ENCODE peak calls at places on chromosomes 6 and 20, in eight cellular contexts. J is psoas muscle; K is posterior vena cava; N is islet precursor cell; Y is AG09319; U is HuH-7; I is stimulated activated CD4-positive, alpha-beta T cell treated with anti-CD3 and anti-CD28 coated beads, Interleukin-2, amount 100 ng/mL, for 48 hours; C is brain microvascular endothelial cell. H is an unnamed sample.

GRCh38 chr20:49984426-49985153 is 1.8 kb downstream of the SNAI1 start:
- DNase-seq in K (no peak), C (no peak), I (no peak), Y (no peak), J (no peak), U (no peak), N (no peak), H (no peak)

GRCh38 chr6:144870796-144871195 is 585.7 kb downstream of the UTRN start:
- DNase-seq in K (no peak), J (no peak), Y (no peak), U (no peak), N (no peak), I (no peak), C (no peak), H (no peak)

GRCh38 chr20:53786445-53787267 is 193.0 kb upstream of the ZNF217 start:
- DNase-seq in N (no peak), Y (no peak), C (no peak), J (no peak), I (no peak), K (no peak), U (no peak), H (no peak)

GRCh38 chr6:148140772-148141557 is 201.7 kb upstream of the SASH1 start:
- DNase-seq in J (no peak), C (peak), I (no peak), K (no peak), U (no peak), N (no peak), Y (no peak), H (no peak)

GRCh38 chr20:7937328-7937727 is 2.9 kb downstream of the HAO1 start:
- DNase-seq in Y (no peak), I (no peak), C (no peak), U (no peak), K (no peak), N (no peak), J (no peak), H (no peak)

GRCh38 chr20:22385602-22386299 is 198.6 kb downstream of the FOXA2 start:
- DNase-seq in I (no peak), U (peak), C (no peak), Y (no peak), K (no peak), N (no peak), J (no peak), H (no peak)

GRCh38 chr6:54244430-54244829 is 63.8 kb upstream of the TINAG start:
- DNase-seq in I (no peak), J (no peak), U (peak), C (no peak), K (no peak), N (no peak), Y (no peak), H (no peak)

GRCh38 chr20:23061713-23062561 is 12.5 kb upstream of the THBD start:
- DNase-seq in K (peak), I (no peak), Y (no peak), J (peak), C (peak), N (peak), U (no peak), H (no peak)

GRCh38 chr6:96571551-96571950 is 8.6 kb downstream of the FHL5 start:
- DNase-seq in J (no peak), Y (no peak), N (no peak), I (no peak), K (no peak), C (no peak), U (no peak), H (no peak)

GRCh38 chr6:55836481-55836880 is 38.9 kb downstream of the BMP5 start:
- DNase-seq in U (no peak), N (peak), Y (no peak), K (no peak), J (no peak), C (no peak), I (no peak), H (no peak)

GRCh38 chr20:63855363-63856110 is 5.8 kb upstream of the ABHD16B start:
- DNase-seq in K (peak), U (no peak), I (no peak), Y (no peak), J (no peak), C (no peak), N (peak), H (no peak)

GRCh38 chr6:23027281-23027680 is 457.9 kb downstream of the HDGFL1 start:
- DNase-seq in C (no peak), J (no peak), U (no peak), N (no peak), Y (no peak), I (no peak), K (no peak), H (no peak)

GRCh38 chr6:43869792-43870659 is 100.0 kb downstream of the VEGFA start:
- DNase-seq in I (no peak), K (no peak), C (no peak), J (no peak), N (no peak), Y (no peak), U (no peak), H (no peak)

GRCh38 chr6:31617010-31617409 is 2.0 kb downstream of the AIF1 start:
- DNase-seq in Y (no peak), C (no peak), I (no peak), J (no peak), U (no peak), N (no peak), K (no peak), H (no peak)

GRCh38 chr6:112639436-112639835 is 292.3 kb downstream of the RFPL4B start:
- DNase-seq in N (no peak), I (no peak), C (no peak), U (no peak), J (no peak), Y (peak), K (no peak), H (no peak)

GRCh38 chr6:22636450-22636849 is 67.1 kb downstream of the HDGFL1 start:
- DNase-seq in C (no peak), N (no peak), I (no peak), J (no peak), U (no peak), K (no peak), Y (no peak), H (no peak)

GRCh38 chr6:143027058-143027457 is 33.6 kb upstream of the AIG1 start:
- DNase-seq in Y (no peak), U (no peak), I (peak), J (peak), N (no peak), C (peak), K (no peak), H (peak)

GRCh38 chr6:25181923-25182322 is 97.3 kb upstream of the CARMIL1 start:
- DNase-seq in K (no peak), U (no peak), J (no peak), I (no peak), N (peak), Y (no peak), C (no peak), H (no peak)

GRCh38 chr6:41037107-41037900 is 1.7 kb downstream of the UNC5CL start:
- DNase-seq in N (no peak), K (no peak), I (no peak), J (no peak), U (no peak), C (no peak), Y (no peak), H (no peak)

GRCh38 chr6:23654745-23655144 is 471.3 kb upstream of the NRSN1 start:
- DNase-seq in I (no peak), C (no peak), J (no peak), U (no peak), K (no peak), N (no peak), Y (no peak), H (no peak)

GRCh38 chr6:41652876-41653641 is 14.8 kb downstream of the MDFI start:
- DNase-seq in N (peak), C (no peak), Y (no peak), U (no peak), K (peak), I (no peak), J (no peak), H (no peak)

GRCh38 chr6:26312501-26313390 is 52.3 kb upstream of the BTN3A2 start:
- DNase-seq in U (no peak), I (peak), C (peak), J (peak), K (peak), Y (peak), N (peak), H (peak)

GRCh38 chr6:167679791-167680604 is 146.7 kb upstream of the AFDN start:
- DNase-seq in I (no peak), C (no peak), J (no peak), N (peak), Y (no peak), U (no peak), K (no peak), H (no peak)

GRCh38 chr20:8385247-8385646 is 253.2 kb downstream of the PLCB1 start:
- DNase-seq in J (peak), I (no peak), N (peak), Y (no peak), C (peak), U (no peak), K (no peak), H (no peak)

GRCh38 chr6:14270925-14271791 is 153.6 kb downstream of the CD83 start:
- DNase-seq in C (peak), U (no peak), I (peak), K (no peak), N (peak), J (peak), Y (peak), H (peak)

GRCh38 chr20:46520976-46521579 is 7.7 kb upstream of the ZNF334 start:
- DNase-seq in Y (peak), U (peak), N (peak), K (no peak), C (peak), J (peak), I (peak), H (no peak)

GRCh38 chr20:37958856-37959255 is 55.9 kb downstream of the VSTM2L start:
- DNase-seq in C (no peak), U (no peak), K (no peak), Y (no peak), N (peak), I (no peak), J (no peak), H (no peak)

GRCh38 chr6:166342293-166343156 is at the start of gene SFT2D1:
- DNase-seq in N (peak), C (peak), J (peak), K (peak), I (peak), U (peak), Y (peak), H (peak)

GRCh38 chr6:112029045-112029822 is 24.7 kb upstream of the CCN6 start:
- DNase-seq in J (peak), K (no peak), N (peak), Y (no peak), U (peak), I (peak), C (peak), H (peak)

GRCh38 chr6:169249057-169249456 is 4.6 kb downstream of the THBS2 start:
- DNase-seq in Y (no peak), C (no peak), U (no peak), I (no peak), N (peak), K (no peak), J (no peak), H (no peak)

GRCh38 chr6:19691465-19692167 is 145.6 kb upstream of the ID4 start:
- DNase-seq in Y (no peak), I (no peak), N (peak), K (no peak), U (no peak), C (no peak), J (no peak), H (no peak)

GRCh38 chr20:53220482-53221307 is 248.5 kb downstream of the TSHZ2 start:
- DNase-seq in Y (no peak), U (no peak), J (no peak), K (no peak), C (no peak), I (no peak), N (no peak), H (no peak)